ENCODE peak calls at places on chromosomes 7 and 10, in six cellular contexts. N is CD8-positive, alpha-beta T cell; R is heart left ventricle; E is tibial artery; Y is AG04450; B is left ventricle myocardium inferior. D is an unnamed sample. For H3K9me3, the result is how much of the 10 kb centered on the place peaks cover.

GRCh38 chr7:98174334-98175259 is 36.6 kb upstream of the BHLHA15 start:
- DNase-seq in R (peak), N (no peak), B (peak), E (no peak), Y (no peak), D (no peak)

GRCh38 chr10:806451-807162 is 117.1 kb upstream of the DIP2C start:
- DNase-seq in E (no peak), N (peak), Y (no peak), R (no peak), B (no peak), D (no peak)

GRCh38 chr10:25758041-25758457 is 176.0 kb upstream of the MYO3A start:
- DNase-seq in B (no peak), N (no peak), Y (no peak), E (no peak), R (no peak), D (no peak)

GRCh38 chr7:113289140-113289740 is 170.9 kb upstream of the SMIM30 start:
- DNase-seq in Y (no peak), N (no peak), R (peak), E (no peak), B (no peak), D (no peak)

GRCh38 chr7:92904292-92905131 is 68.1 kb upstream of the CDK6 start:
- DNase-seq in N (peak), E (no peak), B (no peak), Y (peak), R (no peak), D (peak)

GRCh38 chr7:17299477-17299991 is 1.1 kb downstream of the AHR start:
- DNase-seq in Y (no peak), B (no peak), R (no peak), E (no peak), N (no peak), D (no peak)

GRCh38 chr10:133044502-133044901 is 43.2 kb upstream of the ADGRA1 start:
- DNase-seq in E (no peak), R (peak), B (peak), N (no peak), Y (no peak), D (no peak)

GRCh38 chr10:72263613-72264241 is 10.0 kb upstream of the DDIT4 start:
- DNase-seq in Y (no peak), E (no peak), B (no peak), N (no peak), R (no peak), D (peak)

GRCh38 chr10:108970016-108970415 is 953.3 kb downstream of the XPNPEP1 start:
- DNase-seq in R (no peak), B (no peak), N (no peak), E (no peak), Y (no peak), D (no peak)

GRCh38 chr7:128890306-128891109 is 20.0 kb downstream of the KCP start:
- DNase-seq in B (no peak), N (no peak), E (peak), R (peak), Y (no peak), D (no peak)

GRCh38 chr7:46576950-46577349 is 655.9 kb upstream of the IGFBP3 start:
- DNase-seq in B (no peak), R (no peak), N (no peak), Y (no peak), E (no peak), D (no peak)

GRCh38 chr7:156046031-156046560 is 233.8 kb upstream of the SHH start:
- DNase-seq in N (no peak), R (no peak), E (no peak), Y (no peak), B (no peak), D (no peak)

GRCh38 chr10:113756940-113757543 is 5.6 kb downstream of the PLEKHS1 start:
- DNase-seq in Y (no peak), N (no peak), R (no peak), B (no peak), E (no peak), D (no peak)

GRCh38 chr10:112352044-112352443 is 21.9 kb upstream of the ACSL5 start:
- DNase-seq in B (no peak), Y (no peak), N (no peak), E (no peak), R (no peak), D (no peak)

GRCh38 chr10:15868006-15868405 is 7.7 kb upstream of the MINDY3 start:
- DNase-seq in E (no peak), R (no peak), N (no peak), B (no peak), Y (no peak), D (no peak)

GRCh38 chr10:56258378-56258777 is 102.7 kb downstream of the ZWINT start:
- DNase-seq in R (no peak), N (no peak), Y (no peak), B (no peak), E (no peak), D (no peak)

GRCh38 chr10:68192113-68192512 is 39.8 kb downstream of the ATOH7 start:
- DNase-seq in E (no peak), R (no peak), Y (no peak), B (no peak), N (no peak), D (no peak)

GRCh38 chr10:58513189-58514101 is 773 bp downstream of the BICC1 start:
- DNase-seq in N (no peak), E (peak), R (peak), Y (peak), B (peak), D (no peak)

GRCh38 chr10:124339951-124340760 is 78.6 kb downstream of the OAT start:
- DNase-seq in R (no peak), Y (peak), B (no peak), N (no peak), E (peak), D (no peak)

GRCh38 chr10:114974625-114975421 is 36.8 kb downstream of the TRUB1 start:
- DNase-seq in N (no peak), Y (no peak), B (no peak), E (no peak), R (no peak), D (no peak)

GRCh38 chr10:131419797-131420196 is 108.3 kb upstream of the TCERG1L start:
- DNase-seq in E (no peak), R (no peak), B (no peak), Y (no peak), N (no peak), D (no peak)

GRCh38 chr10:43254881-43255643 is 11.8 kb downstream of the RASGEF1A start:
- DNase-seq in N (peak), R (peak), E (no peak), B (peak), Y (no peak), D (no peak)

GRCh38 chr7:25482631-25483030 is 254.3 kb upstream of the NPVF start:
- DNase-seq in E (no peak), N (no peak), B (no peak), R (no peak), Y (no peak), D (no peak)

GRCh38 chr7:92010215-92010614 is 69.6 kb downstream of the AKAP9 start:
- DNase-seq in N (no peak), E (no peak), B (no peak), Y (no peak), R (no peak), D (no peak)

GRCh38 chr10:79488870-79489269 is 23.5 kb upstream of the EIF5AL1 start:
- DNase-seq in Y (no peak), R (no peak), B (no peak), N (no peak), E (no peak), D (no peak)

GRCh38 chr7:98202367-98203195 is 8.7 kb upstream of the BHLHA15 start:
- DNase-seq in R (no peak), E (no peak), B (no peak), Y (no peak), N (peak), D (peak)

GRCh38 chr10:109770000-109770399 is 153.3 kb downstream of the XPNPEP1 start:
- DNase-seq in B (no peak), Y (no peak), E (no peak), R (no peak), N (no peak), D (no peak)

GRCh38 chr7:116595063-116595462 is 70.2 kb downstream of the CAV1 start:
- DNase-seq in Y (no peak), R (no peak), B (no peak), N (no peak), E (no peak), D (no peak)

GRCh38 chr10:69728335-69728861 is 73.3 kb upstream of the COL13A1 start:
- DNase-seq in R (peak), B (no peak), Y (no peak), E (no peak), N (no peak), D (no peak)

GRCh38 chr7:64307254-64308018 is 6.3 kb upstream of the ZNF736 start:
- DNase-seq in Y (peak), E (peak), R (peak), B (peak), N (peak), D (peak)
- H3K27ac ChIP-seq in Y (peak), E (peak), R (peak), B (peak), N (peak), D (peak)

GRCh38 chr10:125827133-125827532 is 3.8 kb downstream of the BCCIP start:
- DNase-seq in B (no peak), E (no peak), Y (no peak), R (no peak), N (no peak), D (no peak)

GRCh38 chr10:125822878-125823662 is at the start of the genes BCCIP and UROS:
- DNase-seq in N (peak), E (peak), R (peak), Y (peak), B (peak), D (peak)

GRCh38 chr10:125828311-125828710 is 5.0 kb downstream of the BCCIP start:
- DNase-seq in B (no peak), N (no peak), Y (no peak), E (no peak), R (no peak), D (no peak)

GRCh38 chr10:125823663-125824251 is 411 bp downstream of the BCCIP start:
- DNase-seq in E (no peak), B (no peak), N (no peak), Y (no peak), R (no peak), D (peak)

DNA sequence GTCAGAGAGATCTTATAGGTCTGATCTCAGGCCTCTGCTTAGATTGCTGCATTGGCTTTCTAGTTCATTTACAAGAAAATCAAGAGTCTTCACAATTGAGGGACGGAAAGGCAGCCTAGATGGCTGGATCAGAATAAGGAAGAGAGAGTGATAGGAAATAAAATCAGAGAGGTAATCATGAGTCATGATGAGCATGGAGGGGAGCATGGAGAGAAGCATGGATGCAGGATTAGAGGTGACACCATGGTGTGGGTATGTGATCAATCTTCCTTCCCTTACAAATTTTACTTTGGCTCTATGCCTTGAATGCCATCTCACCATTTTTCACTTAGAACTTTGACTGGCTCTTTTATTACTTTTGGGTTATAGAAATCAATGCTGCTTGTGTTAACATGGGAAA is 1.4 kb downstream of the BCCIP start:
- DNase-seq in E (no peak), N (no peak), R (no peak), Y (no peak), B (no peak), D (no peak)
- H3K9me3 ChIP-seq in E (under half), N (under half), R (under half), Y (under half), B (under half), D (under half)

GRCh38 chr7:11427686-11428273 is 404.2 kb downstream of the THSD7A start:
- DNase-seq in Y (peak), B (no peak), R (no peak), E (no peak), N (no peak), D (no peak)
- TF ChIP-seq CTCF in Y (peak), B (peak), R (peak), E (peak), N (no peak), D (no peak)

DNA sequence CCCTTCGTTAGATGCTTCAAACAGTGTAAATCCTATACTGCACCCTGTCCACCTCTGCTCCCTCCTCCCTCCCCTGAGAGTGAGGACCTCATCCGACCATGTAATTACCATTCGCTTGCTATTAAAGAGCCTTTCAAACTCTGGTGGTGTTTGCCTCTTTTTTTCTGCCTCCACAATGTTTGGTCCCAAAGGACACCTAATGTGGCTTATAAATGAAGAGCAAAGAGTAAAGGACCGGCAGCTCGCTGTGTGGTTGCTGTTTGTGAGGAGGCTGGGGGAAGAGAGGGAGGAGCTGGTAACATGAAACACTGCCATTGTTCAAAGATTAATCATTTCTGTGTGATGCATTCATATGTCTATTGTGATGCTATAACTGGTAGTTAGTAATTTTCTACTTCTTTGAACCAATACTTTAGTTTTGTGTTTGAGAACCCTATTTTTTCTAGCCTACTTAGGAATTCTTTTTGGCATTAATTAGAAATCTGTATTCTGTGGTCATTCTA is 27.9 kb downstream of the MTURN start:
- DNase-seq in Y (no peak), N (no peak), B (no peak), E (no peak), R (no peak), D (no peak)
- H3K27ac ChIP-seq in Y (no peak), N (no peak), B (peak), E (no peak), R (peak), D (no peak)

DNA sequence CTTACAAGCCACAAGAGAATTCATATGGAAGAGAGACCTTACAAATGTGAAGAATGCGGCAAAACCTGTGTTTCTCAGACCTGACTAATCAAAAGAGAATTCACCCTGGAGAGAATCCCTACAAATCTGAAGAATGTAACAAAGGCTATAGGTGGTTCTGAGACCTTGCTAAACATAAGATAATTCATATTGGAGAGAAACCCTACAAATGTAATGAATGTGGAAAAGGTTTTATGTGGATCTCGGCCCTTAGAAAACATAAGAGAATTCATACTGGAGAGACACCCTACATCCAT is 33.4 kb downstream of the ZNF727 start:
- DNase-seq in B (no peak), N (no peak), Y (no peak), R (no peak), E (no peak), D (no peak)
- H3K9me3 ChIP-seq in B (under half), N (under half), Y (under half), R (half or more), E (half or more), D (half or more)

DNA sequence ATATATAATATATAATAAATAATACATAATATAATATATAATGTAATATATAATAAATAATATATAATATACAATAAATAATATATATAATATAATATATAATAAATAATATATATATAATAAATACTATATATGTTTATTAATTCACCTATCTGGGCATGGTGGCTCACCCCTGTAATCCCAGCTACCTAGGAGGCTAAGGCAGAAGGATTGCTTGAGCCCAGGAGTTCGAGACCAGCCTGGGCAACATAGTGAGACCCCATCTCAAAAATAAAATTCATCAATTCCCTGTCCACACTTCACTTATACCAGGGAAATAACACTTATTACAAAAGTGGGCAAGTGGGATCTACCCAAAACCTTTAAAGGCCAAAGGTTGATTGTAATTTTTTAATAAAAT is 281.1 kb downstream of the PRPF18 start:
- DNase-seq in B (no peak), Y (no peak), E (no peak), N (no peak), R (no peak), D (no peak)
- TF ChIP-seq CTCF in B (no peak), Y (no peak), E (no peak), N (no peak), R (no peak), D (no peak)